ENCODE peak calls at places on chromosomes 7 and 10, in four cellular contexts. B, H, J and S are unnamed samples.

GRCh38 chr7:45713669-45714520 is 139.7 kb downstream of the ADCY1 start:
- DNase-seq in B (no peak), H (no peak), J (no peak), S (no peak)

GRCh38 chr7:83976302-83976701 is 218.3 kb downstream of the SEMA3A start:
- DNase-seq in B (no peak), H (no peak), J (peak), S (no peak)

GRCh38 chr10:48800283-48800675 is 115.6 kb downstream of the WDFY4 start:
- DNase-seq in B (no peak), H (no peak), J (peak), S (no peak)

GRCh38 chr10:123748711-123749110 is 82.6 kb downstream of the GPR26 start:
- DNase-seq in B (no peak), H (no peak), J (no peak), S (no peak)

GRCh38 chr10:32039745-32040144 is 16.5 kb downstream of the KIF5B start:
- DNase-seq in B (no peak), H (no peak), J (no peak), S (no peak)

GRCh38 chr10:48608279-48608681 is 3.4 kb upstream of the ARHGAP22 start:
- DNase-seq in B (peak), H (no peak), J (peak), S (no peak)

GRCh38 chr10:11715815-11716494 is 26.2 kb upstream of the ECHDC3 start:
- DNase-seq in B (no peak), H (no peak), J (no peak), S (no peak)

GRCh38 chr10:99564361-99564760 is 31.6 kb downstream of the NKX2-3 start:
- DNase-seq in B (no peak), H (no peak), J (no peak), S (no peak)

GRCh38 chr7:88111136-88111748 is 108.6 kb downstream of the SRI start:
- DNase-seq in B (no peak), H (no peak), J (peak), S (no peak)

GRCh38 chr7:47783456-47784240 is 164.6 kb downstream of the PKD1L1 start:
- DNase-seq in B (no peak), H (no peak), J (peak), S (no peak)

GRCh38 chr10:115046686-115047244 is 46.4 kb upstream of the ATRNL1 start:
- DNase-seq in B (no peak), H (no peak), J (no peak), S (no peak)

GRCh38 chr7:21365866-21366624 is 61.8 kb upstream of the SP4 start:
- DNase-seq in B (no peak), H (no peak), J (peak), S (no peak)

GRCh38 chr7:95590387-95591248 is 5.7 kb downstream of the PDK4 start:
- DNase-seq in B (no peak), H (no peak), J (no peak), S (no peak)

GRCh38 chr7:41881313-41882130 is 178.6 kb upstream of the INHBA start:
- DNase-seq in B (peak), H (no peak), J (no peak), S (no peak)

GRCh38 chr10:59099536-59099935 is 76.9 kb upstream of the PHYHIPL start:
- DNase-seq in B (no peak), H (no peak), J (no peak), S (no peak)

GRCh38 chr10:116183733-116184447 is 89.1 kb downstream of the GFRA1 start:
- DNase-seq in B (no peak), H (no peak), J (peak), S (no peak)

GRCh38 chr10:93333278-93333978 is 148.7 kb downstream of the MYOF start:
- DNase-seq in B (no peak), H (no peak), J (no peak), S (no peak)

GRCh38 chr7:75905785-75906604 is 9.0 kb upstream of the POR start:
- DNase-seq in B (no peak), H (peak), J (peak), S (peak)

GRCh38 chr7:32179567-32179966 is 109.4 kb upstream of the PDE1C start:
- DNase-seq in B (no peak), H (no peak), J (peak), S (no peak)

GRCh38 chr7:102306916-102307677 is 20.4 kb downstream of the SH2B2 start:
- DNase-seq in B (no peak), H (no peak), J (peak), S (no peak)

GRCh38 chr10:60627778-60628773 is 150.2 kb upstream of the CDK1 start:
- DNase-seq in B (no peak), H (no peak), J (no peak), S (no peak)